ENCODE peak calls at places on chromosome 13, in nine cellular contexts. Q is astrocyte of the spinal cord, D is upper lobe of right lung, V is ascending aorta, N is IMR-90, R is bronchial epithelial cell, O is H1, G is body of pancreas, K is NB4. E is an unnamed sample.
A peak's percentile ranks its signal among the peaks of the same experiment; 100 is the strongest.

GRCh38 chr13:109654341-109655205 is 131.8 kb downstream of the IRS2 start:
- DNase-seq in K (peak; percentile 97), R (no peak), G (no peak), O (no peak), Q (no peak), V (no peak), N (no peak), D (no peak), E (peak; percentile 68)

GRCh38 chr13:99442273-99442895 is 58.9 kb upstream of the TM9SF2 start:
- DNase-seq in V (no peak), N (peak; percentile 45), O (no peak), D (no peak), K (peak; percentile 69), G (peak; percentile 49), R (peak; percentile 43), Q (peak; percentile 49), E (peak; percentile 62)

GRCh38 chr13:32530841-32531253 is 7.7 kb downstream of the N4BP2L2 start:
- DNase-seq in R (no peak), Q (peak; percentile 77), D (no peak), N (peak; percentile 83), K (peak; percentile 37), V (no peak), G (no peak), O (no peak), E (peak; percentile 84)

GRCh38 chr13:44874176-44874575 is 115.1 kb downstream of the NUFIP1 start:
- DNase-seq in N (no peak), R (no peak), O (no peak), V (peak; percentile 58), Q (no peak), D (no peak), G (no peak), K (no peak), E (no peak)

GRCh38 chr13:111372651-111373425 is 52.4 kb downstream of the TEX29 start:
- DNase-seq in V (no peak), K (peak; percentile 23), G (no peak), R (no peak), Q (no peak), N (no peak), O (peak; percentile 29), D (no peak), E (no peak)

GRCh38 chr13:106213028-106213427 is 322.4 kb downstream of the EFNB2 start:
- DNase-seq in N (no peak), K (no peak), Q (no peak), G (no peak), O (no peak), V (no peak), R (no peak), D (no peak), E (no peak)

GRCh38 chr13:32407854-32408253 is 20.1 kb downstream of the N4BP2L1 start:
- DNase-seq in R (no peak), D (no peak), Q (no peak), V (no peak), N (no peak), K (no peak), O (no peak), G (no peak), E (no peak)

GRCh38 chr13:23443878-23444277 is 10.4 kb upstream of the SACS start:
- DNase-seq in G (no peak), Q (no peak), N (no peak), K (no peak), D (no peak), O (no peak), R (no peak), V (no peak), E (no peak)

GRCh38 chr13:81540777-81541176 is 1199.9 kb upstream of the SPRY2 start:
- DNase-seq in O (no peak), K (peak; percentile 21), R (peak; percentile 7), G (no peak), N (no peak), D (no peak), Q (peak; percentile 18), V (no peak), E (no peak)

GRCh38 chr13:51557875-51558604 is 26.2 kb upstream of the WDFY2 start:
- DNase-seq in K (peak; percentile 83), O (no peak), Q (peak; percentile 75), G (no peak), R (peak; percentile 97), V (no peak), N (peak; percentile 88), D (no peak), E (peak; percentile 59)

GRCh38 chr13:110017379-110017778 is 231.0 kb upstream of the IRS2 start:
- DNase-seq in K (no peak), V (no peak), Q (peak; percentile 81), D (no peak), G (peak; percentile 44), O (no peak), N (peak; percentile 95), R (peak; percentile 91), E (peak; percentile 88)

GRCh38 chr13:30685987-30686386 is 49.4 kb upstream of the ALOX5AP start:
- DNase-seq in O (no peak), G (no peak), D (no peak), Q (no peak), V (no peak), R (no peak), N (no peak), K (no peak), E (no peak)

GRCh38 chr13:50731400-50731799 is 112.1 kb downstream of the DLEU7 start:
- DNase-seq in Q (peak; percentile 71), N (peak; percentile 54), V (no peak), R (peak; percentile 97), G (no peak), K (no peak), O (no peak), D (no peak), E (peak; percentile 30)

GRCh38 chr13:85284349-85284748 is 514.9 kb downstream of the SLITRK6 start:
- DNase-seq in Q (no peak), G (no peak), R (no peak), N (no peak), O (no peak), V (no peak), D (no peak), K (no peak), E (no peak)

GRCh38 chr13:52846567-52847321 is 1.7 kb downstream of the PCDH8 start:
- DNase-seq in O (peak; percentile 96), G (peak; percentile 52), K (no peak), R (no peak), D (peak; percentile 73), N (peak; percentile 2), V (no peak), Q (no peak), E (peak; percentile 4)

GRCh38 chr13:98312606-98313005 is 135.5 kb upstream of the RNF113B start:
- DNase-seq in Q (no peak), R (no peak), N (peak; percentile 22), K (no peak), V (no peak), D (no peak), O (no peak), G (no peak), E (no peak)

GRCh38 chr13:43652751-43653150 is 134.0 kb downstream of the ENOX1 start:
- DNase-seq in O (no peak), D (no peak), N (no peak), V (no peak), K (no peak), G (no peak), R (no peak), Q (no peak), E (no peak)

GRCh38 chr13:30837227-30838159 is 68.6 kb upstream of the MEDAG start:
- DNase-seq in O (no peak), G (no peak), K (no peak), D (no peak), N (no peak), V (no peak), R (no peak), Q (no peak), E (peak; percentile 74)

GRCh38 chr13:78265098-78265497 is 338.3 kb downstream of the POU4F1 start:
- DNase-seq in G (no peak), O (no peak), R (no peak), V (no peak), Q (no peak), D (no peak), K (no peak), N (no peak), E (no peak)
- H3K4me3 ChIP-seq in G (no peak overlapping the region), O (no peak overlapping the region), R (no peak overlapping the region), V (no peak overlapping the region), Q (no peak overlapping the region), D (no peak overlapping the region), K (no peak overlapping the region), N (no peak overlapping the region), E (no peak overlapping the region)

GRCh38 chr13:112968380-112968909 is 569 bp upstream of the MCF2L start:
- DNase-seq in Q (no peak), R (no peak), K (no peak), D (peak; percentile 85), G (peak; percentile 79), O (no peak), V (no peak), N (no peak), E (no peak)
- TF ChIP-seq CTCF in Q (no peak), R (peak; percentile 5), K (no peak), D (no peak), G (no peak), O (no peak), V (no peak), N (no peak), E (no peak)

DNA sequence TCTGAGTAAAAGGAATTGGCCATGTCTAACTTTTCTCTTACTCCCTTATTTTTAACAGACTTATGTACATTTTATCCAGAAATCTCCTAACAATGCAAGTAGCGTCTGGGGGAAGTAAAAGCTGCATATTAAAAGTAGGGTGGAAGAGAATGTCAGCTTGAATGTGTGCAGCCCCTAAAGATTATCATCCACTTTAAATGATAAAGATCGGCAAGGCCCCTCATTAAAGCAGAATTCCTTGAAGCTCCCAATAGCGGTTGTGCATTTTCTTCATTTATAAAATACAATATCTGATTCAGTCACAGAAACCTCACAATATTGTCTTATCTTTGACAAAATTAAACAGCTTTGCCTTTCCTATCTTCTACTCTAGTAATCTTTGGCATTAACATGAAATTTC is 184.6 kb downstream of the LHFPL6 start:
- DNase-seq in O (no peak), V (no peak), K (no peak), N (no peak), R (no peak), D (no peak), G (no peak), Q (no peak), E (no peak)
- H3K4me3 ChIP-seq in O (no peak overlapping the region), V (no peak overlapping the region), K (no peak overlapping the region), N (no peak overlapping the region), R (no peak overlapping the region), D (no peak overlapping the region), G (no peak overlapping the region), Q (no peak overlapping the region), E (no peak overlapping the region)

DNA sequence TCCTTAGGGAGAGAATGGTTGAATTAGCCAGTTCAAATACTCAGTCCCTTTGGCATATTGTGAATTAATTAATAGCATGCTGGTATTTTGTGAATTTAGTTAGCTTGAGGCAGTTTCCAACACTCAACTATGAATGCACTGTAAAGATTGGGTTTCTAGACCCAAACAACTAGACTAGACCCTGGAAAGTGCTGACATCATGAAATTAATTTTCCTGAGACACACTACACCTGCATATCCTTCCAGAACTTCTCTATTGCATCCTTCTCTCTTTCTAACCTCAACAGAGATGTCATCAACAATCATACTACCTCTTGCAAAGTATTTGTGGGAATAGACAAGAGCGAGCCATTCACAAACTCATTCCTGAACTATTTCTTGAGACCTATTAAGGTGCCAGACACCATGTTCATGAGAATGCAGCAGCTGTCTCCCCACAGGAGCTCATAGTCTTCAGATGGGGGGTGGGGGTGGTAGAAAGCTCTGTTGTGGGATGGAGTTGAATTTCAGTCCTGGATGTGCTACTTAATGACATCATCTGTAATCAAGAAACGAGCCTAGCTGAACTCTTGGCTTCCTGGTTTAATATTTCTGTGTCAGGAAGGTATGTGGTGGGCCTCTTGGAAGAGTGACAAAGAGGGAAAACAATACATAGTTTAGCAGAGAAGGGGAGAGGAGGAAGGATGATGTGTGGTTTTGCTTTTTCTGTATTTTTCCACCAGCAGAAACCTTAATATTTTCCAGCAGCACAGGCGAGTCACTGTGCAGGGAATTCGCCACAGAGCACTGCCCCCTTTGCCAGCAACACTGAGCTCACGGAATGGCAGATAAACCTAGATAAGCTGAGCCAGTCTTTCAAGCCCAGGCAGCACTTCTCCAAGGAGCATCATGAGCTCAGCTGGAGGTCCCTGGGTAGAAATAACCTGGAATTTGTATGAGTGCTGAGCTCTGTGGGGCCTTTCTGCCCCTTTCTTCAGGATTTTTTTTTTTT is 53.1 kb upstream of the CYSLTR2 start:
- DNase-seq in G (peak; percentile 39), R (no peak), K (no peak), O (no peak), Q (peak; percentile 87), V (no peak), N (peak; percentile 71), D (no peak), E (peak; percentile 55)
- TF ChIP-seq CTCF in G (no peak), R (no peak), K (no peak), O (no peak), Q (no peak), V (no peak), N (no peak), D (no peak), E (no peak)